ENCODE peak calls at places on chromosomes 5 and 9, in four cellular contexts. T is GM12891, H is K562, J is GM12878. M is an unnamed sample.

GRCh38 chr5:153571157-153571556 is 80.7 kb downstream of the GRIA1 start:
- DNase-seq in T (no peak), H (no peak), J (no peak), M (no peak)

GRCh38 chr9:71353723-71354122 is 232.3 kb upstream of the TRPM3 start:
- DNase-seq in T (no peak), H (no peak), J (no peak), M (no peak)

GRCh38 chr9:133102190-133103021 is 18.6 kb downstream of the RALGDS start:
- DNase-seq in T (no peak), H (no peak), J (no peak), M (no peak)

GRCh38 chr9:81690251-81690851 is 1.0 kb upstream of the TLE1 start:
- DNase-seq in T (no peak), H (no peak), J (no peak), M (no peak)

GRCh38 chr5:154368041-154368800 is 77.6 kb upstream of the SAP30L start:
- DNase-seq in T (no peak), H (no peak), J (no peak), M (no peak)

GRCh38 chr5:50966986-50967385 is 300.5 kb downstream of the PARP8 start:
- DNase-seq in T (no peak), H (no peak), J (no peak), M (no peak)

GRCh38 chr5:96957125-96958041 is 21.5 kb downstream of the LNPEP start:
- DNase-seq in T (no peak), H (no peak), J (peak; percentile 45), M (no peak)

GRCh38 chr5:103120607-103121200 is 603 bp downstream of the PPIP5K2 start:
- DNase-seq in T (no peak), H (peak; percentile 60), J (no peak), M (no peak)

GRCh38 chr5:31378838-31379237 is 153.1 kb downstream of the DROSHA start:
- DNase-seq in T (no peak), H (peak; percentile 57), J (no peak), M (no peak)

GRCh38 chr9:114382951-114383865 is 4.6 kb downstream of the AKNA start:
- DNase-seq in T (no peak), H (no peak), J (no peak), M (no peak)

GRCh38 chr5:95872333-95873268 is 50.1 kb upstream of the GLRX start:
- DNase-seq in T (no peak), H (peak; percentile 42), J (no peak), M (no peak)

GRCh38 chr9:114150608-114151007 is 4.7 kb upstream of the COL27A1 start:
- DNase-seq in T (no peak), H (no peak), J (no peak), M (no peak)

GRCh38 chr5:15687401-15687800 is 187.4 kb downstream of the FBXL7 start:
- DNase-seq in T (no peak), H (no peak), J (no peak), M (no peak)

GRCh38 chr5:35029333-35029732 is 18.4 kb downstream of the AGXT2 start:
- DNase-seq in T (no peak), H (no peak), J (no peak), M (no peak)

GRCh38 chr9:87497604-87498045 is at the start of gene DAPK1:
- DNase-seq in T (peak; percentile 29), H (peak; percentile 69), J (no peak), M (no peak)

GRCh38 chr9:71157731-71158130 is 36.3 kb upstream of the TRPM3 start:
- DNase-seq in T (no peak), H (no peak), J (no peak), M (no peak)

GRCh38 chr9:135326141-135326540 is 153.4 kb upstream of the PPP1R26 start:
- DNase-seq in T (no peak), H (no peak), J (no peak), M (no peak)

GRCh38 chr5:170651902-170652301 is 131.6 kb upstream of the GABRP start:
- DNase-seq in T (no peak), H (no peak), J (no peak), M (no peak)

GRCh38 chr5:160500776-160501175 is 79.1 kb downstream of the PTTG1 start:
- DNase-seq in T (no peak), H (no peak), J (no peak), M (peak; percentile 28)

GRCh38 chr5:77832938-77833337 is 56.8 kb upstream of the TBCA start:
- DNase-seq in T (no peak), H (no peak), J (no peak), M (no peak)
- TF ChIP-seq SPI1 in T (no peak), H (no peak), J (no peak), M (no peak)

GRCh38 chr5:132019337-132019736 is 7.9 kb upstream of the ACSL6 start:
- DNase-seq in T (no peak), H (no peak), J (no peak), M (no peak)

GRCh38 chr5:132017738-132018625 is 6.5 kb upstream of the ACSL6 start:
- DNase-seq in T (no peak), H (no peak), J (no peak), M (no peak)

GRCh38 chr5:132020568-132021339 is 9.3 kb upstream of the ACSL6 start:
- DNase-seq in T (no peak), H (peak; percentile 55), J (no peak), M (no peak)

GRCh38 chr5:132021654-132022053 is 10.2 kb upstream of the ACSL6 start:
- DNase-seq in T (no peak), H (no peak), J (no peak), M (no peak)

GRCh38 chr5:132019857-132020555 is 8.5 kb upstream of the ACSL6 start:
- DNase-seq in T (no peak), H (no peak), J (peak; percentile 76), M (no peak)
- TF ChIP-seq SPI1 in T (no peak), H (no peak), J (no peak), M (no peak)

GRCh38 chr9:118940477-118940876 is 428.8 kb downstream of the BRINP1 start:
- DNase-seq in T (no peak), H (no peak), J (no peak), M (no peak)
- TF ChIP-seq SPI1 in T (no peak), H (no peak), J (no peak), M (no peak)

DNA sequence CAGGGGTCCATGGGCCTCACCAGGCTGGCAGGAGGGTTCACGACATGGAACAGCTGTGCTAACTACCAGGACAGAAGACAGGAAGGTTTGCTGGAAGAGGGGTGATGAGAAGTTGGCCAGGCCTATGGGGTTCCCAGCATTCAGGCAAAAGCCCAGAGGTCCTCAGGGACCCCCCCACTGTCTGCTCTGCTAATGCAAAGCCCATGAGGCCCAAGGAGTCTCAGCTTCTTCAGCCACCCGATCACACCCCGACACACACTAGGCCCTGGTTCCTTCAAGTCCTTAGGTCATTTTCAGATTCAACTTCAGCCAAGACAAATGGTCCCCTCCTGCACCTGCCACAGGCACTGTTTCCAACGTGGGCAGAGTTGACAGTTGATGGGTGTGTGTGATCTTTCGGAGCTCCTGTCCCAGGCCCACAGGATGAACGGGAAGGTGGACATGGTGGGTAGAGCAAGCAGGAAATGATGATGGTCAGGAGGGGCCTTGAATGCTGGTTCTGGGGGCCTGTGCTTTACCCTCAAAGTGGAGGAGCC is 20.4 kb downstream of the ADAMTS2 start:
- DNase-seq in T (no peak), H (no peak), J (no peak), M (no peak)
- TF ChIP-seq SPI1 in T (no peak), H (no peak), J (no peak), M (no peak)

GRCh38 chr5:101424530-101425175 is 521.6 kb upstream of the ST8SIA4 start:
- DNase-seq in T (no peak), H (no peak), J (no peak), M (no peak)
- TF ChIP-seq SPI1 in T (no peak), H (no peak), J (no peak), M (no peak)

GRCh38 chr5:91164424-91164823 is 218.7 kb downstream of the ARRDC3 start:
- DNase-seq in T (no peak), H (no peak), J (no peak), M (no peak)

GRCh38 chr5:91159647-91160046 is 223.5 kb downstream of the ARRDC3 start:
- DNase-seq in T (no peak), H (no peak), J (no peak), M (no peak)

GRCh38 chr5:91160751-91161285 is 222.3 kb downstream of the ARRDC3 start:
- DNase-seq in T (no peak), H (no peak), J (no peak), M (no peak)

GRCh38 chr5:91166040-91166807 is 216.9 kb downstream of the ARRDC3 start:
- DNase-seq in T (no peak), H (no peak), J (no peak), M (no peak)

GRCh38 chr5:91162534-91163381 is 220.4 kb downstream of the ARRDC3 start:
- DNase-seq in T (peak; percentile 17), H (peak; percentile 13), J (peak; percentile 78), M (peak; percentile 69)
- TF ChIP-seq SPI1 in T (peak; percentile 82), H (peak; percentile 85), J (peak; percentile 82), M (peak; percentile 83)

DNA sequence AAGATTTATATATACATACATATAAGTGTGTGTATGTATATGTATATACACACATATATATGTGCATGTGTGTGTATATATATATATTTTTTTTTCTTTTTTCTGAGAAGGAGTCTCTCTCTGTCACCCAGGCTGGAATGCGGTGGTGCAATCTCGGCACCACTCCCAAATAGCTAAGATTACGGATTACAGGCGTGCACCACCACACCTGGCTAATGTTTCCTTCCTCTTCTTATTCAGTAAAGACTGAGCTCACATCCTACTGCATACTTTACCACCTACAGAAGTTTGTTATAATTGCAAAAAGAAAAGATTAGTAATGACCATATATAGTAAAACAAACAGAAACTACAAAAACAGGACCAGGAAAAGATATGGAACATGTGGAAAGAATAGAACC is 23.1 kb upstream of the ZNF354B start:
- DNase-seq in T (no peak), H (no peak), J (no peak), M (no peak)
- TF ChIP-seq SPI1 in T (no peak), H (no peak), J (no peak), M (no peak)

GRCh38 chr5:158727771-158728311 is 371.9 kb downstream of the EBF1 start:
- DNase-seq in T (no peak), H (no peak), J (no peak), M (no peak)
- TF ChIP-seq SPI1 in T (no peak), H (no peak), J (no peak), M (no peak)

M was measured in HL-60.